ENCODE peak calls at places on chromosomes 12 and 14, in five cellular contexts. One of them, this sample, is unnamed.

GRCh38 chr12:117067016-117067415 is 32.2 kb downstream of the TESC start:
- DNase-seq in CD8-positive, alpha-beta memory T cell: no peak
- DNase-seq in dermis microvascular lymphatic vessel endothelial cell: no peak
- DNase-seq in RKO: no peak
- DNase-seq in H54: no peak
- DNase-seq in this sample: no peak

GRCh38 chr14:64870160-64870559 is 9.5 kb downstream of the SPTB start:
- DNase-seq in CD8-positive, alpha-beta memory T cell: no peak
- DNase-seq in RKO: no peak
- DNase-seq in H54: no peak
- DNase-seq in dermis microvascular lymphatic vessel endothelial cell: no peak
- DNase-seq in this sample: no peak

GRCh38 chr12:26416550-26416949 is 221.2 kb downstream of the SSPN start:
- DNase-seq in dermis microvascular lymphatic vessel endothelial cell: no peak
- DNase-seq in CD8-positive, alpha-beta memory T cell: no peak
- DNase-seq in H54: no peak
- DNase-seq in RKO: no peak
- DNase-seq in this sample: no peak

GRCh38 chr12:56714431-56714929 is 10.6 kb downstream of the NACA start:
- DNase-seq in dermis microvascular lymphatic vessel endothelial cell: no peak
- DNase-seq in H54: no peak
- DNase-seq in RKO: no peak
- DNase-seq in CD8-positive, alpha-beta memory T cell: no peak
- DNase-seq in this sample: no peak

GRCh38 chr12:3046441-3047200 is 30.6 kb upstream of the TSPAN9 start:
- DNase-seq in CD8-positive, alpha-beta memory T cell: no peak
- DNase-seq in RKO: no peak
- DNase-seq in H54: no peak
- DNase-seq in dermis microvascular lymphatic vessel endothelial cell: no peak
- DNase-seq in this sample: no peak

GRCh38 chr14:94451091-94451751 is 1.4 kb downstream of the SERPINA11 start:
- DNase-seq in dermis microvascular lymphatic vessel endothelial cell: no peak
- DNase-seq in CD8-positive, alpha-beta memory T cell: no peak
- DNase-seq in H54: no peak
- DNase-seq in RKO: no peak
- DNase-seq in this sample: no peak

GRCh38 chr12:15899282-15899870 is 11.8 kb upstream of the DERA start:
- DNase-seq in RKO: peak; percentile 66
- DNase-seq in dermis microvascular lymphatic vessel endothelial cell: no peak
- DNase-seq in CD8-positive, alpha-beta memory T cell: no peak
- DNase-seq in H54: no peak
- DNase-seq in this sample: peak; percentile 2

GRCh38 chr14:44963775-44964380 is 1.9 kb downstream of the TOGARAM1 start:
- DNase-seq in dermis microvascular lymphatic vessel endothelial cell: peak; percentile 9
- DNase-seq in H54: no peak
- DNase-seq in CD8-positive, alpha-beta memory T cell: no peak
- DNase-seq in RKO: peak; percentile 75
- DNase-seq in this sample: no peak

GRCh38 chr12:28937196-28937595 is 211.9 kb upstream of the FAR2 start:
- DNase-seq in CD8-positive, alpha-beta memory T cell: no peak
- DNase-seq in H54: no peak
- DNase-seq in dermis microvascular lymphatic vessel endothelial cell: no peak
- DNase-seq in RKO: no peak
- DNase-seq in this sample: no peak

GRCh38 chr12:45244561-45245348 is 28.9 kb downstream of the ANO6 start:
- DNase-seq in dermis microvascular lymphatic vessel endothelial cell: peak; percentile 62
- DNase-seq in H54: no peak
- DNase-seq in RKO: no peak
- DNase-seq in CD8-positive, alpha-beta memory T cell: no peak
- DNase-seq in this sample: no peak

GRCh38 chr12:106091421-106091820 is 47.3 kb downstream of the NUAK1 start:
- DNase-seq in CD8-positive, alpha-beta memory T cell: no peak
- DNase-seq in H54: no peak
- DNase-seq in dermis microvascular lymphatic vessel endothelial cell: no peak
- DNase-seq in RKO: no peak
- DNase-seq in this sample: no peak

GRCh38 chr12:59615392-59616165 is 19.8 kb downstream of the SLC16A7 start:
- DNase-seq in H54: no peak
- DNase-seq in RKO: no peak
- DNase-seq in CD8-positive, alpha-beta memory T cell: no peak
- DNase-seq in dermis microvascular lymphatic vessel endothelial cell: no peak
- DNase-seq in this sample: no peak

GRCh38 chr12:128820723-128821432 is 2.9 kb downstream of the SLC15A4 start:
- DNase-seq in dermis microvascular lymphatic vessel endothelial cell: no peak
- DNase-seq in H54: no peak
- DNase-seq in CD8-positive, alpha-beta memory T cell: no peak
- DNase-seq in RKO: no peak
- DNase-seq in this sample: no peak

GRCh38 chr14:53807580-53807979 is 149.0 kb downstream of the BMP4 start:
- DNase-seq in H54: no peak
- DNase-seq in RKO: no peak
- DNase-seq in dermis microvascular lymphatic vessel endothelial cell: no peak
- DNase-seq in CD8-positive, alpha-beta memory T cell: no peak
- DNase-seq in this sample: no peak

GRCh38 chr12:59429766-59430165 is 166.1 kb upstream of the SLC16A7 start:
- DNase-seq in CD8-positive, alpha-beta memory T cell: no peak
- DNase-seq in RKO: no peak
- DNase-seq in dermis microvascular lymphatic vessel endothelial cell: no peak
- DNase-seq in H54: no peak
- DNase-seq in this sample: no peak

GRCh38 chr12:113136990-113137511 is 1.5 kb upstream of the RASAL1 start:
- DNase-seq in CD8-positive, alpha-beta memory T cell: no peak
- DNase-seq in dermis microvascular lymphatic vessel endothelial cell: no peak
- DNase-seq in RKO: no peak
- DNase-seq in H54: no peak
- DNase-seq in this sample: no peak

GRCh38 chr12:12483438-12483837 is 79.2 kb downstream of the DUSP16 start:
- DNase-seq in CD8-positive, alpha-beta memory T cell: no peak
- DNase-seq in dermis microvascular lymphatic vessel endothelial cell: no peak
- DNase-seq in RKO: no peak
- DNase-seq in H54: no peak
- DNase-seq in this sample: no peak

GRCh38 chr12:79659961-79660431 is 30.8 kb downstream of the PAWR start:
- DNase-seq in dermis microvascular lymphatic vessel endothelial cell: no peak
- DNase-seq in RKO: no peak
- DNase-seq in CD8-positive, alpha-beta memory T cell: no peak
- DNase-seq in H54: no peak
- DNase-seq in this sample: no peak

GRCh38 chr12:38915783-38916182 is 10.4 kb upstream of the CPNE8 start:
- DNase-seq in CD8-positive, alpha-beta memory T cell: no peak
- DNase-seq in RKO: no peak
- DNase-seq in H54: no peak
- DNase-seq in dermis microvascular lymphatic vessel endothelial cell: no peak
- DNase-seq in this sample: no peak

GRCh38 chr12:93568091-93568490 is 4.4 kb upstream of the SOCS2 start:
- DNase-seq in H54: no peak
- DNase-seq in CD8-positive, alpha-beta memory T cell: no peak
- DNase-seq in dermis microvascular lymphatic vessel endothelial cell: no peak
- DNase-seq in RKO: no peak
- DNase-seq in this sample: no peak

GRCh38 chr12:88624911-88625310 is 44.6 kb upstream of the KITLG start:
- DNase-seq in H54: no peak
- DNase-seq in RKO: no peak
- DNase-seq in CD8-positive, alpha-beta memory T cell: no peak
- DNase-seq in dermis microvascular lymphatic vessel endothelial cell: no peak
- DNase-seq in this sample: no peak

GRCh38 chr14:51004801-51005526 is 60.7 kb upstream of the PYGL start:
- DNase-seq in RKO: no peak
- DNase-seq in H54: peak; percentile 13
- DNase-seq in CD8-positive, alpha-beta memory T cell: no peak
- DNase-seq in dermis microvascular lymphatic vessel endothelial cell: no peak
- DNase-seq in this sample: peak; percentile 43

GRCh38 chr12:45732936-45733335 is 3.4 kb downstream of the ARID2 start:
- DNase-seq in H54: no peak
- DNase-seq in CD8-positive, alpha-beta memory T cell: no peak
- DNase-seq in RKO: no peak
- DNase-seq in dermis microvascular lymphatic vessel endothelial cell: peak; percentile 64
- DNase-seq in this sample: no peak

GRCh38 chr12:22414742-22415141 is 80.2 kb upstream of the ST8SIA1 start:
- DNase-seq in CD8-positive, alpha-beta memory T cell: no peak
- DNase-seq in dermis microvascular lymphatic vessel endothelial cell: no peak
- DNase-seq in RKO: no peak
- DNase-seq in H54: no peak
- DNase-seq in this sample: no peak

GRCh38 chr12:112839386-112839972 is 47.9 kb downstream of the RPH3A start:
- DNase-seq in CD8-positive, alpha-beta memory T cell: no peak
- DNase-seq in RKO: peak; percentile 77
- DNase-seq in H54: peak; percentile 53
- DNase-seq in dermis microvascular lymphatic vessel endothelial cell: peak; percentile 80
- DNase-seq in this sample: no peak

GRCh38 chr12:110180591-110181005 is 56.4 kb downstream of the IFT81 start:
- DNase-seq in dermis microvascular lymphatic vessel endothelial cell: no peak
- DNase-seq in H54: no peak
- DNase-seq in RKO: no peak
- DNase-seq in CD8-positive, alpha-beta memory T cell: no peak
- DNase-seq in this sample: no peak

This sample was measured in DMS153.